ENCODE peak calls at places on chromosomes 6 and 20, in six cellular contexts. One of them, this sample, is unnamed.
A peak's percentile ranks its signal among the peaks of the same experiment; 100 is the strongest.

GRCh38 chr6:1039191-1039590 is 272.7 kb upstream of the FOXQ1 start:
- DNase-seq in WTC11: no peak
- DNase-seq in NCI-H1105 treated with DMSO at 0.1 percent for 48 hours: no peak
- DNase-seq in NCI-H526 treated with DMSO at 0.1 percent for 48 hours: no peak
- DNase-seq in GM10248: no peak
- DNase-seq in stimulated activated CD4-positive, alpha-beta T cell treated with anti-CD3 and anti-CD28 coated beads, Interleukin-4, amount 100 ng/mL, for 48 hours: no peak
- DNase-seq in this sample: no peak

GRCh38 chr6:11064836-11065235 is 20.7 kb upstream of the ELOVL2 start:
- DNase-seq in WTC11: no peak
- DNase-seq in NCI-H1105 treated with DMSO at 0.1 percent for 48 hours: no peak
- DNase-seq in NCI-H526 treated with DMSO at 0.1 percent for 48 hours: no peak
- DNase-seq in GM10248: no peak
- DNase-seq in stimulated activated CD4-positive, alpha-beta T cell treated with anti-CD3 and anti-CD28 coated beads, Interleukin-4, amount 100 ng/mL, for 48 hours: no peak
- DNase-seq in this sample: no peak

GRCh38 chr6:44851176-44851575 is 463.7 kb downstream of the CDC5L start:
- DNase-seq in WTC11: no peak
- DNase-seq in NCI-H1105 treated with DMSO at 0.1 percent for 48 hours: no peak
- DNase-seq in NCI-H526 treated with DMSO at 0.1 percent for 48 hours: no peak
- DNase-seq in GM10248: no peak
- DNase-seq in stimulated activated CD4-positive, alpha-beta T cell treated with anti-CD3 and anti-CD28 coated beads, Interleukin-4, amount 100 ng/mL, for 48 hours: no peak
- DNase-seq in this sample: no peak

GRCh38 chr6:160931378-160932343 is 59.9 kb upstream of the MAP3K4 start:
- DNase-seq in WTC11: no peak
- DNase-seq in NCI-H1105 treated with DMSO at 0.1 percent for 48 hours: no peak
- DNase-seq in NCI-H526 treated with DMSO at 0.1 percent for 48 hours: no peak
- DNase-seq in GM10248: no peak
- DNase-seq in stimulated activated CD4-positive, alpha-beta T cell treated with anti-CD3 and anti-CD28 coated beads, Interleukin-4, amount 100 ng/mL, for 48 hours: no peak
- DNase-seq in this sample: no peak

GRCh38 chr20:31760457-31761240 is 21.6 kb downstream of the TPX2 start:
- DNase-seq in WTC11: no peak
- DNase-seq in NCI-H1105 treated with DMSO at 0.1 percent for 48 hours: no peak
- DNase-seq in NCI-H526 treated with DMSO at 0.1 percent for 48 hours: no peak
- DNase-seq in GM10248: no peak
- DNase-seq in stimulated activated CD4-positive, alpha-beta T cell treated with anti-CD3 and anti-CD28 coated beads, Interleukin-4, amount 100 ng/mL, for 48 hours: no peak
- DNase-seq in this sample: no peak

GRCh38 chr6:139983555-139984276 is 609.3 kb upstream of the CITED2 start:
- DNase-seq in WTC11: no peak
- DNase-seq in NCI-H1105 treated with DMSO at 0.1 percent for 48 hours: no peak
- DNase-seq in NCI-H526 treated with DMSO at 0.1 percent for 48 hours: no peak
- DNase-seq in GM10248: no peak
- DNase-seq in stimulated activated CD4-positive, alpha-beta T cell treated with anti-CD3 and anti-CD28 coated beads, Interleukin-4, amount 100 ng/mL, for 48 hours: no peak
- DNase-seq in this sample: no peak

GRCh38 chr6:4125500-4125899 is 9.9 kb downstream of the ECI2 start:
- DNase-seq in WTC11: no peak
- DNase-seq in NCI-H1105 treated with DMSO at 0.1 percent for 48 hours: no peak
- DNase-seq in NCI-H526 treated with DMSO at 0.1 percent for 48 hours: no peak
- DNase-seq in GM10248: no peak
- DNase-seq in stimulated activated CD4-positive, alpha-beta T cell treated with anti-CD3 and anti-CD28 coated beads, Interleukin-4, amount 100 ng/mL, for 48 hours: no peak
- DNase-seq in this sample: no peak

GRCh38 chr6:114240800-114241199 is 102.0 kb downstream of the HS3ST5 start:
- DNase-seq in WTC11: no peak
- DNase-seq in NCI-H1105 treated with DMSO at 0.1 percent for 48 hours: no peak
- DNase-seq in NCI-H526 treated with DMSO at 0.1 percent for 48 hours: no peak
- DNase-seq in GM10248: no peak
- DNase-seq in stimulated activated CD4-positive, alpha-beta T cell treated with anti-CD3 and anti-CD28 coated beads, Interleukin-4, amount 100 ng/mL, for 48 hours: no peak
- DNase-seq in this sample: no peak

GRCh38 chr20:17610566-17611289 is 40.9 kb downstream of the DSTN start:
- DNase-seq in WTC11: no peak
- DNase-seq in NCI-H1105 treated with DMSO at 0.1 percent for 48 hours: no peak
- DNase-seq in NCI-H526 treated with DMSO at 0.1 percent for 48 hours: no peak
- DNase-seq in GM10248: peak; percentile 6
- DNase-seq in stimulated activated CD4-positive, alpha-beta T cell treated with anti-CD3 and anti-CD28 coated beads, Interleukin-4, amount 100 ng/mL, for 48 hours: peak; percentile 32
- DNase-seq in this sample: peak; percentile 30

GRCh38 chr6:150641398-150642139 is 41.9 kb downstream of the PLEKHG1 start:
- DNase-seq in WTC11: no peak
- DNase-seq in NCI-H1105 treated with DMSO at 0.1 percent for 48 hours: no peak
- DNase-seq in NCI-H526 treated with DMSO at 0.1 percent for 48 hours: no peak
- DNase-seq in GM10248: peak; percentile 26
- DNase-seq in stimulated activated CD4-positive, alpha-beta T cell treated with anti-CD3 and anti-CD28 coated beads, Interleukin-4, amount 100 ng/mL, for 48 hours: no peak
- DNase-seq in this sample: no peak

GRCh38 chr20:3744806-3745685 is 12.6 kb downstream of the HSPA12B start:
- DNase-seq in WTC11: peak; percentile 100
- DNase-seq in NCI-H1105 treated with DMSO at 0.1 percent for 48 hours: peak; percentile 79
- DNase-seq in NCI-H526 treated with DMSO at 0.1 percent for 48 hours: peak; percentile 85
- DNase-seq in GM10248: no peak
- DNase-seq in stimulated activated CD4-positive, alpha-beta T cell treated with anti-CD3 and anti-CD28 coated beads, Interleukin-4, amount 100 ng/mL, for 48 hours: peak; percentile 71
- DNase-seq in this sample: peak; percentile 47

GRCh38 chr6:84967389-84967788 is 203.0 kb upstream of the TBX18 start:
- DNase-seq in WTC11: peak; percentile 42
- DNase-seq in NCI-H1105 treated with DMSO at 0.1 percent for 48 hours: peak; percentile 54
- DNase-seq in NCI-H526 treated with DMSO at 0.1 percent for 48 hours: peak; percentile 23
- DNase-seq in GM10248: peak; percentile 9
- DNase-seq in stimulated activated CD4-positive, alpha-beta T cell treated with anti-CD3 and anti-CD28 coated beads, Interleukin-4, amount 100 ng/mL, for 48 hours: no peak
- DNase-seq in this sample: no peak

GRCh38 chr6:77707603-77708002 is 54.8 kb downstream of the MEI4 start:
- DNase-seq in WTC11: no peak
- DNase-seq in NCI-H1105 treated with DMSO at 0.1 percent for 48 hours: no peak
- DNase-seq in NCI-H526 treated with DMSO at 0.1 percent for 48 hours: no peak
- DNase-seq in GM10248: no peak
- DNase-seq in stimulated activated CD4-positive, alpha-beta T cell treated with anti-CD3 and anti-CD28 coated beads, Interleukin-4, amount 100 ng/mL, for 48 hours: no peak
- DNase-seq in this sample: no peak

GRCh38 chr6:158377866-158378265 is 65.6 kb downstream of the TULP4 start:
- DNase-seq in WTC11: no peak
- DNase-seq in NCI-H1105 treated with DMSO at 0.1 percent for 48 hours: peak; percentile 41
- DNase-seq in NCI-H526 treated with DMSO at 0.1 percent for 48 hours: no peak
- DNase-seq in GM10248: no peak
- DNase-seq in stimulated activated CD4-positive, alpha-beta T cell treated with anti-CD3 and anti-CD28 coated beads, Interleukin-4, amount 100 ng/mL, for 48 hours: no peak
- DNase-seq in this sample: no peak

This sample was measured in stimulated activated CD8-positive, alpha-beta memory T cell treated with anti-CD3 and anti-CD28 coated beads, Interleukin-2, amount 100 ng/mL, for 48 hours.